ENCODE peak calls at places on chromosomes 2 and 18, in five cellular contexts. A, C, I, Q and H are unnamed samples.

GRCh38 chr2:43950383-43951008 is 45.3 kb downstream of the LRPPRC start:
- DNase-seq in A (peak; percentile 51), I (peak; percentile 10), C (no peak), Q (peak; percentile 9), H (no peak)

GRCh38 chr18:37967261-37967660 is 401.7 kb upstream of the CELF4 start:
- DNase-seq in I (no peak), C (no peak), Q (no peak), A (no peak), H (no peak)

GRCh38 chr2:215332876-215333600 is 21.2 kb downstream of the ATIC start:
- DNase-seq in Q (no peak), A (no peak), I (no peak), C (no peak), H (no peak)

GRCh38 chr2:182366625-182367024 is 60.2 kb downstream of the PDE1A start:
- DNase-seq in A (peak; percentile 75), Q (no peak), C (peak; percentile 39), I (no peak), H (no peak)

GRCh38 chr2:125371867-125372266 is 1284.1 kb upstream of the GYPC start:
- DNase-seq in I (no peak), Q (no peak), A (no peak), C (no peak), H (no peak)

GRCh38 chr2:232541195-232541960 is 1.9 kb downstream of the CHRNG start:
- DNase-seq in C (peak; percentile 43), I (no peak), Q (no peak), A (no peak), H (no peak)

GRCh38 chr18:9653390-9653789 is 39.0 kb upstream of the PPP4R1 start:
- DNase-seq in Q (peak; percentile 15), C (peak; percentile 46), I (peak; percentile 50), A (no peak), H (no peak)

GRCh38 chr2:232342635-232343565 is 35.7 kb upstream of the ALPP start:
- DNase-seq in Q (no peak), I (no peak), C (peak; percentile 41), A (no peak), H (no peak)

GRCh38 chr2:212863185-212863588 is 288.2 kb downstream of the IKZF2 start:
- DNase-seq in I (peak; percentile 4), A (no peak), Q (peak; percentile 12), C (no peak), H (peak; percentile 46)

GRCh38 chr2:71832388-71832787 is 315.3 kb downstream of the CYP26B1 start:
- DNase-seq in I (no peak), C (no peak), Q (no peak), A (no peak), H (no peak)

GRCh38 chr2:118844261-118845004 is 3.0 kb downstream of the EN1 start:
- DNase-seq in Q (no peak), I (no peak), C (no peak), A (no peak), H (no peak)

GRCh38 chr2:146363731-146364130 is 1481.1 kb upstream of the ACVR2A start:
- DNase-seq in Q (no peak), I (no peak), A (peak; percentile 38), C (no peak), H (no peak)

GRCh38 chr2:241517297-241517696 is 8.9 kb upstream of the STK25 start:
- DNase-seq in C (no peak), I (no peak), A (no peak), Q (no peak), H (no peak)

GRCh38 chr2:29314816-29315571 is 199.8 kb downstream of the CLIP4 start:
- DNase-seq in Q (peak; percentile 40), A (no peak), I (peak; percentile 6), C (no peak), H (no peak)

GRCh38 chr18:5630057-5630765 is 86.4 kb upstream of the EPB41L3 start:
- DNase-seq in C (peak; percentile 77), A (peak; percentile 41), I (peak; percentile 82), Q (no peak), H (peak; percentile 80)

GRCh38 chr2:156464106-156464505 is 27.9 kb downstream of the GPD2 start:
- DNase-seq in C (no peak), Q (no peak), I (no peak), A (peak; percentile 54), H (no peak)

GRCh38 chr2:201618744-201619654 is 24.3 kb downstream of the TMEM237 start:
- DNase-seq in Q (peak; percentile 64), I (peak; percentile 45), C (peak; percentile 83), A (peak; percentile 50), H (no peak)

GRCh38 chr2:69309336-69310048 is 77.5 kb downstream of the GFPT1 start:
- DNase-seq in I (no peak), Q (peak; percentile 76), A (peak; percentile 64), C (no peak), H (no peak)

GRCh38 chr18:68399721-68400120 is 315.2 kb downstream of the TMX3 start:
- DNase-seq in I (no peak), A (no peak), C (no peak), Q (no peak), H (no peak)

GRCh38 chr2:189254268-189254883 is 74.8 kb upstream of the COL5A2 start:
- DNase-seq in C (peak; percentile 73), Q (peak; percentile 30), I (peak; percentile 2), A (peak; percentile 71), H (no peak)
- H3K27ac ChIP-seq in C (peak overlapping the region; percentile 26), Q (peak overlapping the region; percentile 45), I (no peak overlapping the region), A (peak overlapping the region; percentile 61), H (no peak overlapping the region)

GRCh38 chr2:102253753-102254150 is 57.6 kb upstream of the IL1RL1 start:
- DNase-seq in I (no peak), C (no peak), Q (no peak), A (peak; percentile 38), H (no peak)

GRCh38 chr2:102250278-102250821 is 61.0 kb upstream of the IL1RL1 start:
- DNase-seq in Q (no peak), A (no peak), I (no peak), C (peak; percentile 55), H (no peak)

GRCh38 chr2:102253140-102253752 is 58.1 kb upstream of the IL1RL1 start:
- DNase-seq in C (no peak), I (no peak), A (no peak), Q (no peak), H (no peak)

GRCh38 chr2:102251042-102251848 is 60.1 kb upstream of the IL1RL1 start:
- DNase-seq in I (peak; percentile 62), Q (no peak), C (peak; percentile 80), A (no peak), H (no peak)

GRCh38 chr2:102251849-102252203 is 59.5 kb upstream of the IL1RL1 start:
- DNase-seq in Q (no peak), I (no peak), C (no peak), A (no peak), H (no peak)
- H3K4me3 ChIP-seq in Q (no peak overlapping the region), I (peak overlapping the region; percentile 45), C (peak overlapping the region; percentile 55), A (no peak overlapping the region), H (no peak overlapping the region)

DNA sequence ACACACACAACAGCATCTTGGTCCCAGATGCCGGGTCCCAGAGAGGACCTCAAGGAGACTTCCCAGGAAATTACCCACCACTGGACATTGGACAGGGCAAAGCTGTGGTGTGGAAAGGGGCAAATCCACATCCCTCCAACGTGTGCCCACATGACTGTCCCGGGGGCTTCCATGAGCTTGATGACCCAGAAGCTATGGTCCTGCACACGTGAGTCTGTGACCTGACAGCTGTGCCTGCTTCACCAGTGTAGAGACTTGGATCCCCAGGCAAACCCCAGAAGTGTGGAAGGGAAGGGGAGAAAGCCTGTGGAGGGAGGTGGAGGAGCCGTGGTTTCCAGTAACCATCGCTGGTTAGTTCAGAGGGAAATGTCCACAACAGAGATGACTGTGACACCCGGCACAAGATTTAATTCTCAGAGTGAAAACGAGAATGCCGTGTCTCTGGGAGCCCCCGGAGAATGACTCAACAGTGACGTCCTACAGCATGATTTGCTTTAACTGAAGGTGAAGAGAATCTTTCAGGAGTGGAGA is 19.1 kb upstream of the GPR55 start:
- DNase-seq in C (no peak), I (no peak), Q (no peak), A (no peak), H (no peak)
- TF ChIP-seq CTCF in C (no peak), I (no peak), Q (no peak), A (no peak), H (no peak)

GRCh38 chr2:31318360-31319336 is 84.7 kb downstream of the EHD3 start:
- DNase-seq in I (no peak), A (peak; percentile 86), Q (peak; percentile 92), C (peak; percentile 78), H (no peak)
- H3K27ac ChIP-seq in I (peak overlapping the region; percentile 64), A (peak overlapping the region; percentile 90), Q (peak overlapping the region; percentile 85), C (peak overlapping the region; percentile 15), H (no peak overlapping the region)

GRCh38 chr2:170822292-170822884 is 5.7 kb downstream of the GAD1 start:
- DNase-seq in C (no peak), Q (no peak), I (no peak), A (no peak), H (no peak)

GRCh38 chr2:170822885-170823799 is 6.5 kb downstream of the GAD1 start:
- DNase-seq in A (no peak), C (no peak), I (peak; percentile 13), Q (no peak), H (no peak)

GRCh38 chr2:170821631-170822291 is 5.1 kb downstream of the GAD1 start:
- DNase-seq in C (no peak), Q (no peak), A (no peak), I (no peak), H (no peak)

GRCh38 chr2:170819941-170820646 is 3.4 kb downstream of the GAD1 start:
- DNase-seq in A (no peak), C (no peak), Q (no peak), I (no peak), H (no peak)

DNA sequence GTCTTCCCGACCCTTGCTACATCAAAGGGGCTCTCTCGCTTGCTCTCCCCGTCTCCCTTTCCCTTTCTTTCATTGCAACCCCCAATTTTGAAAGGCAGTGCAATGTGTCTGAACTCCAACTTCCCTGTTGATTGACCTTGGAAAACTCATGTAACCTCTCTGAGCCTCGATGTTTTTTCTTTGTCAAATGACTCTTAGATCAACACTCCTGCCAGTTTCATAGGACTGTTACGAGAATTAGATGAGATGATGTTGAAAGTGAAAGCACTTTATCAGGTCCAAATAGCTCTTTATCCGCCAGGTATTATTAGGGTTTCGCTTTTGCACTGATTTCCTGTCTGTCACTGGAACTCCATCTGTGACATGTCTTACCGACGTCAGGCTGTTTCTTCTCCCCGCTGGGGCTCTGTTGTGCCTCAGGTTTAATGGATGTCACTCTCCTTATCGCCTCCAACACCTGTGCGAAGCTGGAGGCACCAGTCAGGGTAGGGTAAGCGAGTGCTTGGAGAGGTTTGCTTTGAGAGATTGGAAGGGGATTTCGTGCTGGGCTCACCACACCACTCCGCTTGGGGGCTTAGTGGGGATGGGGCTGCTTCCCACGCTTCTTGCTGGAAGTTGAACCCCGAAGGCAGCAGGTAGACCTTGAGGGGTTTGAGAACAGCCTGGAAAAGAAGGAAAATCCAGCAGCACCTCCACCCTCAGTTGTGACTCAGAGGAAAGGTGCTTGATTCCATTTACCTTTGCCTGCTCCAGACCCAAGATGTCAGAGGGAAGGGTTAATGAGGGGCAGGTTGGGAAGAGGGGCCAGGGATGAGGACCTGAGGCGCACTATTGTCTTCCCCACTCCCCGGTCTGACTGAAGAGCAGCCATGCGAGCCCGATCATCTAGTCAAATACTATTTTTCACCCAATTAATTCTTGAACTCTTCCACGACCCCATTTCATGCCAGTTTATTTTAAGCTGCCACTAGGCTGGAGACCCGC is 4.3 kb downstream of the GAD1 start:
- DNase-seq in C (no peak), Q (no peak), I (no peak), A (no peak), H (no peak)
- H3K4me3 ChIP-seq in C (peak overlapping the region; percentile 60), Q (no peak overlapping the region), I (no peak overlapping the region), A (no peak overlapping the region), H (no peak overlapping the region)